ENCODE peak calls at places on chromosomes 6 and 20, in nine cellular contexts. D is tibial nerve, R is ovary, B is K562, S is transverse colon, E is stomach, W is A549, V is H1, I is GM12878. Y is an unnamed sample.

GRCh38 chr6:52231411-52232127 is 12.7 kb downstream of the IL17F start:
- DNase-seq in D (no peak), R (no peak), B (no peak), S (no peak), E (no peak), W (no peak), V (no peak), I (peak; percentile 55), Y (no peak)

GRCh38 chr6:12804967-12805645 is 88.5 kb downstream of the PHACTR1 start:
- DNase-seq in D (no peak), R (no peak), B (no peak), S (no peak), E (no peak), W (no peak), V (no peak), I (no peak), Y (no peak)

GRCh38 chr20:48841861-48842529 is 14.2 kb upstream of the PREX1 start:
- DNase-seq in D (no peak), R (no peak), B (peak; percentile 62), S (no peak), E (no peak), W (peak; percentile 84), V (no peak), I (no peak), Y (no peak)

GRCh38 chr20:39282619-39283092 is 320.5 kb downstream of the DHX35 start:
- DNase-seq in D (no peak), R (no peak), B (no peak), S (peak; percentile 14), E (no peak), W (no peak), V (no peak), I (no peak), Y (no peak)

GRCh38 chr6:165231177-165231576 is 78.2 kb downstream of the C6orf118 start:
- DNase-seq in D (no peak), R (no peak), B (no peak), S (no peak), E (no peak), W (no peak), V (no peak), I (no peak), Y (no peak)

GRCh38 chr20:31966991-31967655 is 828 bp upstream of the XKR7 start:
- DNase-seq in D (no peak), R (no peak), B (no peak), S (no peak), E (no peak), W (no peak), V (no peak), I (no peak), Y (no peak)

GRCh38 chr20:44477151-44477550 is 1.5 kb downstream of the TTPAL start:
- DNase-seq in D (no peak), R (no peak), B (no peak), S (no peak), E (no peak), W (no peak), V (no peak), I (no peak), Y (no peak)

GRCh38 chr6:142285235-142286087 is 16.3 kb upstream of the ADGRG6 start:
- DNase-seq in D (no peak), R (no peak), B (no peak), S (no peak), E (no peak), W (no peak), V (no peak), I (no peak), Y (no peak)

GRCh38 chr6:166446567-166447065 is 63.9 kb upstream of the MPC1 start:
- DNase-seq in D (no peak), R (no peak), B (no peak), S (no peak), E (peak; percentile 20), W (no peak), V (no peak), I (no peak), Y (no peak)

GRCh38 chr6:146664871-146665270 is 66.1 kb downstream of the ADGB start:
- DNase-seq in D (no peak), R (no peak), B (no peak), S (no peak), E (no peak), W (no peak), V (no peak), I (no peak), Y (no peak)

GRCh38 chr20:24316731-24317130 is 152.7 kb upstream of the SYNDIG1 start:
- DNase-seq in D (no peak), R (no peak), B (no peak), S (no peak), E (no peak), W (no peak), V (no peak), I (no peak), Y (no peak)

GRCh38 chr6:54094837-54095236 is 16.4 kb upstream of the MLIP start:
- DNase-seq in D (no peak), R (no peak), B (no peak), S (no peak), E (no peak), W (no peak), V (no peak), I (no peak), Y (no peak)

GRCh38 chr6:141117869-141118268 is 1014.9 kb upstream of the GJE1 start:
- DNase-seq in D (no peak), R (no peak), B (no peak), S (no peak), E (no peak), W (no peak), V (no peak), I (no peak), Y (no peak)

GRCh38 chr20:57397004-57397692 is 6.0 kb downstream of the RBM38 start:
- DNase-seq in D (no peak), R (peak; percentile 24), B (no peak), S (no peak), E (no peak), W (no peak), V (no peak), I (no peak), Y (no peak)

GRCh38 chr6:37607949-37608348 is 89.7 kb downstream of the MDGA1 start:
- DNase-seq in D (no peak), R (no peak), B (no peak), S (no peak), E (no peak), W (no peak), V (no peak), I (no peak), Y (no peak)

GRCh38 chr20:11687546-11688292 is 230.0 kb upstream of the BTBD3 start:
- DNase-seq in D (no peak), R (no peak), B (no peak), S (no peak), E (no peak), W (peak; percentile 59), V (no peak), I (no peak), Y (no peak)

GRCh38 chr6:38495922-38496635 is 143.7 kb downstream of the BTBD9 start:
- DNase-seq in D (no peak), R (no peak), B (no peak), S (no peak), E (no peak), W (no peak), V (no peak), I (no peak), Y (no peak)

GRCh38 chr6:106250997-106251396 is 74.6 kb downstream of the ATG5 start:
- DNase-seq in D (no peak), R (no peak), B (no peak), S (no peak), E (peak; percentile 32), W (no peak), V (no peak), I (no peak), Y (no peak)

GRCh38 chr6:5181494-5182287 is 79.1 kb downstream of the LYRM4 start:
- DNase-seq in D (no peak), R (no peak), B (no peak), S (no peak), E (no peak), W (peak; percentile 28), V (no peak), I (no peak), Y (no peak)

GRCh38 chr6:143759666-143760065 is 81.9 kb downstream of the PHACTR2 start:
- DNase-seq in D (no peak), R (no peak), B (no peak), S (no peak), E (no peak), W (no peak), V (no peak), I (no peak), Y (no peak)

GRCh38 chr6:89034586-89035251 is 45.8 kb upstream of the PNRC1 start:
- DNase-seq in D (no peak), R (peak; percentile 27), B (no peak), S (no peak), E (no peak), W (peak; percentile 54), V (no peak), I (no peak), Y (peak; percentile 71)
- TF ChIP-seq EP300 in D (peak; percentile 76), R (peak; percentile 46), B (no peak), S (no peak), E (no peak), W (no peak), V (no peak), I (no peak), Y (no peak)

DNA sequence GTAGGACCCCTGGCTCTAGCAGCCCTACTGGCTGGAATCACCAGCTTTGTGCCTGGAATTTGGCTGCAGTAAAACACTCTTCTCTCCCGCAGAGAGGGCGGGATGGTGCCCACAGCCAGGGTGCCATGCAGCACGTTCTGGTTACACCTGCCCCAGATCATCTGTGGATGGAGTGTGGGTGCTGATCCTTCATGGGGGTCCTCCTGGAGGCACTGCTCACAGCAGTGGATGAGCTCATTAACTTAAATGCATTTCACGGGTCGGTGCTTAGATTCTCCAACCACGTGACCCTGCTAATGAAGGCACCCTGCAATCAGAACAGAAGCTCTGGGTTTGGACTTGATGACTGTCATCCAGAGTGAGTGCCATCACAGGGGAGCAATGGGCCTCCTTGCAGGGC is 138.6 kb upstream of the AFDN start:
- DNase-seq in D (no peak), R (no peak), B (no peak), S (no peak), E (no peak), W (no peak), V (no peak), I (no peak), Y (no peak)
- H3K4me3 ChIP-seq in D (no peak overlapping the region), R (no peak overlapping the region), B (no peak overlapping the region), S (no peak overlapping the region), E (no peak overlapping the region), W (no peak overlapping the region), V (no peak overlapping the region), I (no peak overlapping the region), Y (no peak overlapping the region)

DNA sequence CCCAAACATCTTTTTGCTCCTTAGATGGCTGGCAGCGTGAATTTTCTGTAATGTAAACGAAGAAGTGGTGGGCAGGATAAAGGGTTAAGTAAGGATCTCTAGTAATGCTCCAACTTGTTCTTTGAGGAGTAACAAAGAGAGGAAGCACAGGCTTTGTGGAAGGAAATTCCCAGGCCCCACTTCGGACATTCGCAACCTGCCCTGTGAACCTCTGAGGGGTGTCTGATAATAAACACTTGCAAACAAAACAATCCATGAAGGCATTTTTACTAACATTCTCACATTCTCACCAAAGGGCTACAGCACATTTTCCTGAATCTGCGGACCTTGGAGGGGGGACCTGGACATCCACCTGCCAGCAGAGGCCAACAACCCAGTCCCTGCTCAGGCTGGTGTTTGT is 25.8 kb upstream of the ADGRF5 start:
- DNase-seq in D (no peak), R (no peak), B (no peak), S (no peak), E (no peak), W (no peak), V (no peak), I (no peak), Y (no peak)
- TF ChIP-seq POLR2A in D (no peak), R (no peak), B (no peak), S (no peak), E (no peak), W (no peak), V (no peak), I (no peak), Y (no peak)

GRCh38 chr6:107712523-107713213 is 111.4 kb downstream of the SCML4 start:
- DNase-seq in D (no peak), R (no peak), B (no peak), S (no peak), E (no peak), W (no peak), V (no peak), I (no peak), Y (no peak)
- TF ChIP-seq EP300 in D (no peak), R (no peak), B (no peak), S (no peak), E (no peak), W (no peak), V (no peak), I (no peak), Y (no peak)

Y was measured in upper lobe of left lung.